ENCODE peak calls at places on chromosomes 2 and 18, in four cellular contexts. X, A, K and L are unnamed samples.
A peak's percentile ranks its signal among the peaks of the same experiment; 100 is the strongest.

GRCh38 chr2:96802281-96802595 is 13.8 kb upstream of the CNNM3 start:
- DNase-seq in X (no peak), A (no peak), K (no peak), L (no peak)

GRCh38 chr2:37344453-37345361 is at the start of gene QPCT:
- DNase-seq in X (peak; percentile 56), A (no peak), K (peak; percentile 48), L (no peak)

GRCh38 chr2:100730290-100730868 is 89.6 kb upstream of the NPAS2 start:
- DNase-seq in X (peak; percentile 63), A (no peak), K (peak; percentile 61), L (no peak)

GRCh38 chr2:240155080-240156025 is 14.9 kb upstream of the OTOS start:
- DNase-seq in X (peak; percentile 4), A (no peak), K (no peak), L (no peak)

GRCh38 chr2:142874293-142874814 is 3.1 kb upstream of the KYNU start:
- DNase-seq in X (peak; percentile 17), A (peak; percentile 84), K (no peak), L (peak; percentile 62)

GRCh38 chr2:15939854-15940660 is at the start of gene MYCN:
- DNase-seq in X (no peak), A (no peak), K (peak; percentile 65), L (no peak)

GRCh38 chr2:101406867-101407266 is 19.6 kb upstream of the CREG2 start:
- DNase-seq in X (no peak), A (peak; percentile 69), K (no peak), L (peak; percentile 76)

GRCh38 chr2:3493610-3493997 is 25.7 kb downstream of the ADI1 start:
- DNase-seq in X (no peak), A (no peak), K (peak; percentile 39), L (no peak)

GRCh38 chr2:69933839-69934613 is 19.1 kb downstream of the MXD1 start:
- DNase-seq in X (no peak), A (peak; percentile 53), K (no peak), L (peak; percentile 73)

GRCh38 chr2:235149240-235149641 is 197.4 kb downstream of the SH3BP4 start:
- DNase-seq in X (no peak), A (no peak), K (no peak), L (no peak)

GRCh38 chr2:108918156-108918845 is 70.7 kb downstream of the EDAR start:
- DNase-seq in X (no peak), A (no peak), K (no peak), L (no peak)

GRCh38 chr18:59055345-59056032 is 84.2 kb upstream of the SEC11C start:
- DNase-seq in X (no peak), A (no peak), K (no peak), L (no peak)

GRCh38 chr2:219514196-219514761 is at the start of gene ASIC4:
- DNase-seq in X (no peak), A (no peak), K (no peak), L (no peak)

GRCh38 chr2:191728710-191729597 is 51.0 kb downstream of the NABP1 start:
- DNase-seq in X (no peak), A (no peak), K (no peak), L (no peak)

GRCh38 chr2:154437104-154437503 is 261.4 kb upstream of the KCNJ3 start:
- DNase-seq in X (no peak), A (no peak), K (no peak), L (no peak)

GRCh38 chr2:206443735-206444527 is 599 bp downstream of the ADAM23 start:
- DNase-seq in X (peak; percentile 26), A (no peak), K (peak; percentile 7), L (no peak)

GRCh38 chr2:109451671-109452070 is 162.1 kb downstream of the SEPTIN10 start:
- DNase-seq in X (no peak), A (no peak), K (no peak), L (no peak)

GRCh38 chr2:234467289-234467688 is 29.6 kb downstream of the ARL4C start:
- DNase-seq in X (no peak), A (no peak), K (no peak), L (peak; percentile 67)

GRCh38 chr2:203547356-203547755 is 12.3 kb upstream of the RAPH1 start:
- DNase-seq in X (no peak), A (no peak), K (no peak), L (no peak)

GRCh38 chr2:4368907-4369306 is 665.5 kb downstream of the DCDC2C start:
- DNase-seq in X (no peak), A (no peak), K (no peak), L (no peak)

GRCh38 chr2:69612707-69613106 is 30.8 kb downstream of the AAK1 start:
- DNase-seq in X (no peak), A (no peak), K (no peak), L (no peak)

GRCh38 chr18:77666613-77667012 is 417.0 kb downstream of the GALR1 start:
- DNase-seq in X (no peak), A (no peak), K (no peak), L (no peak)

GRCh38 chr18:77668219-77668618 is 418.6 kb downstream of the GALR1 start:
- DNase-seq in X (no peak), A (no peak), K (no peak), L (no peak)

GRCh38 chr18:77676901-77677300 is 427.3 kb downstream of the GALR1 start:
- DNase-seq in X (no peak), A (no peak), K (no peak), L (no peak)

DNA sequence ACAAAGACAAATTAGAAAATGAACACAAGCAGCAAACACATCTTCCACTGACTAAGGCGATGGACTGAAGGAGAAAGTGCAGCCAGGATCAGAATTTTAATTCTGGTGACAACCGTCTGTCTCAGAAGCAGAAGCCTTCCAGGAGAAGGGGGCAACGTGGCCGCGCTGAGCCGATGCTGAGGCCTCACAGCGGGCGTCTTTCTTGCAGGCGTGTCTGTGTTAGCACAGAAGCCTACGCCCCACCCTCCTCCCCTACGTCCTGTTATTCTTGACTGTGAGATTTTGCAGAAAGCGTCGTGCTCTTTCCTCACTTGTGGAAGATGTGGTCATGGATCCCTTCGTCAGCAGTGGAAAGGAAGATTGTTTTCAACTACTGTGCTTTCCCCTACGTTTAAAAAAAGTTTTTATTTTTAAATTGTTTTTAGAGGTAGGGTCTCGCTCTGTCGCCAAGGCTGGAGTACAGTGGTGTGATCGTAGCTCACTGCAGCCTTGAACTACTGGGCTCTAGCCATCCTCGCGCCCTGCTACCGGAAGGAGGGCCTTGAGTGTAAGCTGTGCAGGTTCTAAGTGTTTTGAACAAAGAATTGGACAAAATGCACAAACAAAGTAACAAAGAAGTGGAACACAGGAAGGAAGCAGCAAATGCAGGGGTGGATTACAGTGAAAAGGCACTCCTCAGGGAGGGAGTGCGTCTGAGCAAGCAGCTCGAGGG is 422.0 kb downstream of the GALR1 start:
- DNase-seq in X (no peak), A (no peak), K (no peak), L (no peak)
- H3K4me3 ChIP-seq in X (no peak overlapping the region), A (no peak overlapping the region), K (no peak overlapping the region), L (no peak overlapping the region)

DNA sequence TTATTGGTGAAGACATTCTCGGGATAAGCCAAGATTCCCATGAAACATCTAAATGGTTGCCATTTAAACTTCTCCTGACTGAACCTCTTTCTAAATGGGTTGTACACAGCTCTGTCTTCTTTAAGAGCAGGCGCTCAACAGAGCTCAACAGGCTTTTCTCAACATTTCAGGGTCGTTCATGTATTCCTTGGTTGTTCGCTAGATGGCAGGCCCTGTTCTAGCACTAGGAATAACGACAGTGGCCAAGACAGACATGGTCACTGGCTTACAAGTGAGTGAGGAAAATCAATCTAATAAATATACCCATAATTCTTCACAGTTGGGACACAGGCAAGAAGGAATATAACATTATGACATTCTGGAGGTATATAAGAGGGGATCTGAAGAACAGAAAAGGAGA is 154.5 kb downstream of the SMAD2 start:
- DNase-seq in X (no peak), A (no peak), K (no peak), L (peak; percentile 33)
- TF ChIP-seq CTCF in X (peak; percentile 14), A (peak; percentile 46), K (no peak), L (peak; percentile 59)

GRCh38 chr18:47260924-47261701 is 9.7 kb upstream of the SKOR2 start:
- DNase-seq in X (no peak), A (no peak), K (no peak), L (no peak)
- H3K4me3 ChIP-seq in X (no peak overlapping the region), A (no peak overlapping the region), K (no peak overlapping the region), L (no peak overlapping the region)

GRCh38 chr18:25669741-25670140 is 317.8 kb upstream of the ZNF521 start:
- DNase-seq in X (no peak), A (no peak), K (no peak), L (no peak)
- TF ChIP-seq CTCF in X (peak; percentile 18), A (peak; percentile 9), K (no peak), L (peak; percentile 31)

DNA sequence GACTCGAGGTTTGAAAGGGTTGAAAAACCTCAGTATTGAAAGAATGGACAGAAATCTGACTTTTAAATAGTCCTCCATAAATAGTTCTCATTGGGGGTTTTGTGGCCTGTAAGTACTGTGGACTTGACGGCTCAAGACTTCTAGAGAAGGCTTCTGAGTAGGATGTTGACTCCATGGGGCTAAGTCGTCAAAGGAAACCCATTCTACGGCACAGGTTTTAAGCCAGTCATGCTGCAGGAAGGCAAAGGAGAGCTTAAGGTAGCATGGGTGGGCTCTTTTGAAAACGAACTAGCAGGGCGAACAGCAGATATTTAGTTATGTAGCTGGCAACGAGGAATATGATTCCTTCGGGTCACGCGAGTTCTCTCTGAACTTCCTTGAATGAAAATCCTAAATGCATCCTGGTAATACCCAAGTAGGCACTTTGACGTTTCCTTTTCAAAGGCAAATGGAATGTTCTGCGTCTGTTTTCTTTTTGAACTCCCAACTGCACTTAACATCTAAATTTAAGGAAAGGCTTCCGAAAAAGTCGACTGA is 1.1 kb upstream of the NEDD4L start:
- DNase-seq in X (no peak), A (no peak), K (no peak), L (no peak)
- H3K4me3 ChIP-seq in X (peak overlapping the region; percentile 92), A (peak overlapping the region; percentile 73), K (peak overlapping the region; percentile 83), L (peak overlapping the region; percentile 84)

GRCh38 chr2:88735133-88735532 is 43.7 kb downstream of the RPIA start:
- DNase-seq in X (no peak), A (no peak), K (no peak), L (no peak)
- TF ChIP-seq CTCF in X (no peak), A (no peak), K (no peak), L (no peak)

GRCh38 chr2:63078852-63079606 is 28.4 kb downstream of the OTX1 start:
- DNase-seq in X (no peak), A (no peak), K (no peak), L (no peak)

GRCh38 chr2:63086687-63087086 is 36.1 kb downstream of the OTX1 start:
- DNase-seq in X (no peak), A (no peak), K (no peak), L (no peak)

DNA sequence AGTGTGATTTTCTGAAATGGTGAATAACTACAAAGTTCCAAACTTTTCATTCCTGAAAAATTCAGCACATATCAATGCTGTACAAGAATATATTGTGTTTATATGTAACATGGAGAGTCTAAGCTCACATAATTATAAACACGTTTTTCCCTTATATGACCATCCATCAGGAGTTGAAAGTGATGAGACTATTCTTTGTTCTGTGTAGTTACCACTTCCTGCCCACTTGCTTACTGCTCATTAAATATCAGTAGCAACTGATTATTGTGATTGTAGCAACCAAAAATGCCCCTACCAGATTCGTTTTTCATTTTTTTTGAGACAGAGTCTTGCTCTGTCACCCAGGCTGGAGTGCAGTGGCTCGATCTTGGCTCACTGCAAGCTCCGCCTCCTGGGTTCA is 30.8 kb downstream of the OTX1 start:
- DNase-seq in X (no peak), A (no peak), K (no peak), L (no peak)
- H3K4me3 ChIP-seq in X (no peak overlapping the region), A (no peak overlapping the region), K (no peak overlapping the region), L (no peak overlapping the region)

DNA sequence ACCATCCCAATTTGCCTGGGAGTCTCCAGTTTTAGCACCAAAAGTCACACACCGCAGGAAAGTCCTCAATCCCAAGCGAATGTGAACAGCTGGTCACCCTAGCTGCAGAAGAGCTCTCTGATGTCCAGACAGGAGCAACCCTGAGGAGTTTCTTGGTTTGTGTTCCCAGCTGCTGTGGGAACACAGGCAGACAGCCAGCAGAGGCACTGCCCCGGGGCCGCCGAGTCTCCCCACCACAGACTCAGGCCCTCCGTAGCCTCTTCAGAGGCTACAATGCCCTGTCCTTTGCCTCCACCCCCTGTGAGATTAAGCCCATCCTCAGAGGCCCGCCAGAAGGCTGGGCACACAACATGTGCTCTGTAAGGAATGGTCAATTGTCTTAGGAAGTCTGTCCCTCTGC is 111.5 kb downstream of the TTC32 start:
- DNase-seq in X (no peak), A (no peak), K (no peak), L (no peak)
- TF ChIP-seq CTCF in X (no peak), A (no peak), K (no peak), L (no peak)